ENCODE peak calls at places on chromosomes 6 and 20, in four cellular contexts. One of them, this sample, is unnamed. For H3K27me3 and H3K4me1, the result is how much of the 10 kb centered on the place peaks cover.

GRCh38 chr6:131948692-131949614 is 2.2 kb downstream of the CCN2 start:
- DNase-seq in ascending aorta: no peak
- DNase-seq in left lung: no peak
- DNase-seq in GM23338: no peak
- DNase-seq in this sample: no peak

GRCh38 chr20:41329435-41330342 is 10.9 kb upstream of the LPIN3 start:
- DNase-seq in left lung: peak
- DNase-seq in GM23338: no peak
- DNase-seq in ascending aorta: peak
- DNase-seq in this sample: peak

GRCh38 chr6:84284428-84285033 is 57.1 kb upstream of the CEP162 start:
- DNase-seq in ascending aorta: no peak
- DNase-seq in left lung: no peak
- DNase-seq in GM23338: peak
- DNase-seq in this sample: no peak

GRCh38 chr6:104959453-104959858 is 2.5 kb downstream of the LIN28B start:
- DNase-seq in GM23338: no peak
- DNase-seq in ascending aorta: no peak
- DNase-seq in left lung: no peak
- DNase-seq in this sample: no peak

GRCh38 chr20:5557123-5557522 is 193.1 kb upstream of the SHLD1 start:
- DNase-seq in ascending aorta: no peak
- DNase-seq in left lung: no peak
- DNase-seq in GM23338: peak
- DNase-seq in this sample: no peak

GRCh38 chr6:168603234-168603633 is 162.2 kb downstream of the SMOC2 start:
- DNase-seq in ascending aorta: no peak
- DNase-seq in left lung: no peak
- DNase-seq in GM23338: no peak
- DNase-seq in this sample: no peak

GRCh38 chr6:70310063-70310694 is 7.3 kb upstream of the COL9A1 start:
- DNase-seq in left lung: no peak
- DNase-seq in GM23338: peak
- DNase-seq in ascending aorta: no peak
- DNase-seq in this sample: no peak

GRCh38 chr6:165818200-165818599 is 155.2 kb upstream of the PDE10A start:
- DNase-seq in ascending aorta: no peak
- DNase-seq in GM23338: peak
- DNase-seq in left lung: no peak
- DNase-seq in this sample: no peak

GRCh38 chr6:21731411-21732031 is 138.0 kb downstream of the SOX4 start:
- DNase-seq in ascending aorta: no peak
- DNase-seq in GM23338: no peak
- DNase-seq in left lung: no peak
- DNase-seq in this sample: no peak

GRCh38 chr6:52376763-52377162 is 14.8 kb downstream of the PAQR8 start:
- DNase-seq in GM23338: no peak
- DNase-seq in left lung: no peak
- DNase-seq in ascending aorta: no peak
- DNase-seq in this sample: no peak

GRCh38 chr20:12966468-12967085 is 42.2 kb upstream of the SPTLC3 start:
- DNase-seq in GM23338: peak
- DNase-seq in left lung: no peak
- DNase-seq in ascending aorta: no peak
- DNase-seq in this sample: no peak

GRCh38 chr20:23049201-23049932 is at the start of gene THBD:
- DNase-seq in ascending aorta: peak
- DNase-seq in left lung: peak
- DNase-seq in GM23338: peak
- DNase-seq in this sample: peak

GRCh38 chr6:151483968-151484367 is 9.8 kb upstream of the CCDC170 start:
- DNase-seq in left lung: no peak
- DNase-seq in GM23338: no peak
- DNase-seq in ascending aorta: no peak
- DNase-seq in this sample: no peak

GRCh38 chr6:142474446-142475289 is 172.9 kb downstream of the ADGRG6 start:
- DNase-seq in GM23338: peak
- DNase-seq in ascending aorta: no peak
- DNase-seq in left lung: no peak
- DNase-seq in this sample: no peak

GRCh38 chr20:32541917-32542615 is 43.1 kb downstream of the NOL4L start:
- DNase-seq in left lung: peak
- DNase-seq in GM23338: no peak
- DNase-seq in ascending aorta: no peak
- DNase-seq in this sample: no peak
- H3K27me3 ChIP-seq in left lung: under half
- H3K27me3 ChIP-seq in GM23338: under half
- H3K27me3 ChIP-seq in ascending aorta: under half
- H3K27me3 ChIP-seq in this sample: under half

GRCh38 chr6:90237350-90237990 is 59.2 kb downstream of the BACH2 start:
- DNase-seq in ascending aorta: no peak
- DNase-seq in left lung: no peak
- DNase-seq in GM23338: no peak
- DNase-seq in this sample: no peak
- H3K4me1 ChIP-seq in ascending aorta: under half
- H3K4me1 ChIP-seq in left lung: under half
- H3K4me1 ChIP-seq in GM23338: under half
- H3K4me1 ChIP-seq in this sample: half or more

GRCh38 chr20:25587536-25587935 is 2.2 kb upstream of the NINL start:
- DNase-seq in GM23338: no peak
- DNase-seq in left lung: no peak
- DNase-seq in ascending aorta: no peak
- DNase-seq in this sample: peak

GRCh38 chr20:25588491-25588890 is 3.2 kb upstream of the NINL start:
- DNase-seq in left lung: no peak
- DNase-seq in GM23338: no peak
- DNase-seq in ascending aorta: no peak
- DNase-seq in this sample: peak

GRCh38 chr20:25586877-25587276 is 1.5 kb upstream of the NINL start:
- DNase-seq in ascending aorta: no peak
- DNase-seq in GM23338: no peak
- DNase-seq in left lung: no peak
- DNase-seq in this sample: peak

GRCh38 chr20:25580711-25581110 is 4.6 kb downstream of the NINL start:
- DNase-seq in left lung: no peak
- DNase-seq in GM23338: no peak
- DNase-seq in ascending aorta: no peak
- DNase-seq in this sample: peak

DNA sequence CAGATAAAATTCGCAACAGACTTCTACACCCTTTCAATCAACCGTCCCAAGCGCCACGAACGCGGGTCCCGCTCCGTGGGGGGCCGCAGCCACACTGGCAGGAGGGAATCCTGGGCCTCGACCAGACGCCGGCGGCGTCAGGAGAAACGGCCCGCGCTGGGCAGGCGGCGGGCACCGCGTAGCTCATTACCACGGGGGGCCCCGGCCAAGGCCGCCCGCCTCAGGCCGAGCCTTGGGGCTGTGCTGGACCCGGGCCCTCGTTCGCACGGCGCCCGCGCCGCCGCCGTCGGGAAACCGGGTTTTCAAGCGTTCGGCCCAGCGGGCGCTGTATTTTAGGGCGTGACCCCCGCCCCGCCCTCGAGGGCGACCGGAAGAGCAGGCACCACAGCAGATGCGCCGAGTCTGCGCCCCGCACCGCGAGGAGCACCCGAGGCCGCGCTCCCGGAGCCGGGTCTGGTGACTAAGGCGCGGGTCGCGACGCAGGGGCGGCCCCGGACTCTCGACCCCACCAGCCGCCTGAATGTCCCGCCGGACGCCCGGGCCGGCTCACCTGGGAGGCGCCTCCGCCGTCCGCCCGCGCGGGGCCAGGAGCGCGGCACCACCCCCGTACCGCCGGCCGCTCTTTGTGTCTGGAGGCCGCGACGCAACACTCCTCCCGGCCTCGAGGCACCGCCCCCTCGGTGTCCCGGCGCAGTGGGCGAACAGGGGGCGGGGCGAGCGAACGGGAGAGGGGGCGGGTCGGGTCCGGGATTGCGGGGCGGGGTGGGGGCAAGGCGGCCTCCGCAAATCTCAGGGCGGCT is at the start of gene NINL:
- DNase-seq in GM23338: peak
- DNase-seq in left lung: peak
- DNase-seq in ascending aorta: peak
- DNase-seq in this sample: peak
- H3K4me3 ChIP-seq in GM23338: peak
- H3K4me3 ChIP-seq in left lung: peak
- H3K4me3 ChIP-seq in ascending aorta: peak
- H3K4me3 ChIP-seq in this sample: peak

GRCh38 chr6:2656460-2657064 is 94.2 kb downstream of the MYLK4 start:
- DNase-seq in left lung: no peak
- DNase-seq in GM23338: no peak
- DNase-seq in ascending aorta: no peak
- DNase-seq in this sample: no peak

GRCh38 chr6:2661651-2662050 is 89.1 kb downstream of the MYLK4 start:
- DNase-seq in ascending aorta: no peak
- DNase-seq in left lung: no peak
- DNase-seq in GM23338: no peak
- DNase-seq in this sample: no peak

GRCh38 chr6:2655844-2656433 is 94.8 kb downstream of the MYLK4 start:
- DNase-seq in ascending aorta: no peak
- DNase-seq in left lung: no peak
- DNase-seq in GM23338: peak
- DNase-seq in this sample: no peak

GRCh38 chr6:2659882-2660281 is 90.8 kb downstream of the MYLK4 start:
- DNase-seq in ascending aorta: no peak
- DNase-seq in left lung: no peak
- DNase-seq in GM23338: no peak
- DNase-seq in this sample: no peak

GRCh38 chr6:2658788-2659187 is 91.9 kb downstream of the MYLK4 start:
- DNase-seq in left lung: no peak
- DNase-seq in GM23338: no peak
- DNase-seq in ascending aorta: no peak
- DNase-seq in this sample: no peak
- H3K27me3 ChIP-seq in left lung: under half
- H3K27me3 ChIP-seq in GM23338: under half
- H3K27me3 ChIP-seq in ascending aorta: under half
- H3K27me3 ChIP-seq in this sample: under half

GRCh38 chr6:33748851-33749250 is 2.1 kb upstream of the IP6K3 start:
- DNase-seq in GM23338: no peak
- DNase-seq in left lung: no peak
- DNase-seq in ascending aorta: no peak
- DNase-seq in this sample: no peak

GRCh38 chr6:33749401-33749800 is 2.7 kb upstream of the IP6K3 start:
- DNase-seq in GM23338: no peak
- DNase-seq in left lung: no peak
- DNase-seq in ascending aorta: no peak
- DNase-seq in this sample: no peak

GRCh38 chr6:33750244-33750991 is 3.7 kb upstream of the IP6K3 start:
- DNase-seq in left lung: no peak
- DNase-seq in GM23338: no peak
- DNase-seq in ascending aorta: no peak
- DNase-seq in this sample: no peak

GRCh38 chr6:33755070-33755869 is 8.6 kb upstream of the IP6K3 start:
- DNase-seq in left lung: no peak
- DNase-seq in ascending aorta: no peak
- DNase-seq in GM23338: no peak
- DNase-seq in this sample: no peak

DNA sequence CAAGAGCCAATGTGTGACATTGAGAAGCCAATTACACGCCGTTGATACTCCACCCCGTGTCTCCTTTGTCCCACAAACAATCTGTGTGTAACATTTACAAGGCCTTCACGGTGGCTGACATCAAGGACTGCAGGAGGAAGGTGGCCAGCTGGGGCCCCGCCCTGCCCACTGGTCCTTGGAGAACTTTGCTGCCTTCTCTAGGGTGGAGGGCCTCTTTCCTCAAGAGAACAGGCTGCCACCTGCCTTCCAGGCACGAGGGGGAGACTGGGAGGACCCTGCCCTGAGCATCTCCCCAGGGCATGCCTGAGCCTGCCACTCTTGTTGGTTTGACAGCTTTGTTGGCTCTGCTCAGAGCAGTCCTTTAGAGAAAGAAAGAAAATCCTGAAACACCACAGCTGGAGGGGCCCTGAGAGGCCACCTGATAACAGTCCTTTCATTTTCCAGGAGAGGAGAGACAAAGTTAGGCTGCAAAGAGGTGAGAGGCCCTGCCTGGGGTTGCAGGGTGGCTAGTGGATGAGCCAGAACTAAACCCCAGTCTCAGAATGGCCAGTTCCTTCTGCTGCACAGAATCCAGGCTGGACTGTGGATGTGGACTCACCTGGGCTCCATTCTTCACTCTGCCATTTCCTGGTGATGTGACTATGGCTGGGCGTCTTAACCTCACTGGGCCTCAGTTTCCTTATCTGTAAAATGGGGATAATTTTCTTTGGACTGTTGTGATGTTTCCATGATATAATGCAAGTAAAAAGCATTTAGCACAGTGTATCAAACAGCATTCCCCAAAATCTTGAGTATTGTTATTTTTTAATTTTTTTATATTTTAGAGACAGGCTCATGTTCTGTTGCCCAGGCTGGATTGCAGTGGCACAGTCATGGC is 5.7 kb upstream of the IP6K3 start:
- DNase-seq in ascending aorta: no peak
- DNase-seq in left lung: no peak
- DNase-seq in GM23338: no peak
- DNase-seq in this sample: no peak
- H3K4me1 ChIP-seq in ascending aorta: under half
- H3K4me1 ChIP-seq in left lung: under half
- H3K4me1 ChIP-seq in GM23338: under half
- H3K4me1 ChIP-seq in this sample: under half

GRCh38 chr20:62824476-62825287 is 7.8 kb downstream of the COL9A3 start:
- DNase-seq in left lung: no peak
- DNase-seq in ascending aorta: peak
- DNase-seq in GM23338: peak
- DNase-seq in this sample: no peak
- H3K4me3 ChIP-seq in left lung: no peak
- H3K4me3 ChIP-seq in ascending aorta: peak
- H3K4me3 ChIP-seq in GM23338: no peak
- H3K4me3 ChIP-seq in this sample: no peak

GRCh38 chr6:32854376-32855178 is 585 bp downstream of the PSMB9 start:
- DNase-seq in left lung: no peak
- DNase-seq in ascending aorta: no peak
- DNase-seq in GM23338: peak
- DNase-seq in this sample: peak
- H3K27me3 ChIP-seq in left lung: under half
- H3K27me3 ChIP-seq in ascending aorta: under half
- H3K27me3 ChIP-seq in GM23338: under half
- H3K27me3 ChIP-seq in this sample: under half

GRCh38 chr6:87921034-87921433 is 126.6 kb upstream of the SPACA1 start:
- DNase-seq in ascending aorta: no peak
- DNase-seq in left lung: no peak
- DNase-seq in GM23338: no peak
- DNase-seq in this sample: no peak
- H3K4me1 ChIP-seq in ascending aorta: under half
- H3K4me1 ChIP-seq in left lung: under half
- H3K4me1 ChIP-seq in GM23338: under half
- H3K4me1 ChIP-seq in this sample: under half

This sample was measured in spleen.